ENCODE peak calls at places on chromosomes 13 and 19, in seven cellular contexts. I, Y, Z, M, L, N and B are unnamed samples.

GRCh38 chr13:102591988-102592781 is 4.6 kb upstream of the TPP2 start:
- DNase-seq in I (peak), Y (peak), Z (no peak), M (peak), L (peak), N (peak), B (no peak)

GRCh38 chr13:109790071-109790470 is 3.7 kb upstream of the IRS2 start:
- DNase-seq in I (no peak), Y (no peak), Z (no peak), M (no peak), L (no peak), N (no peak), B (no peak)

GRCh38 chr13:114017028-114017630 is 43.3 kb upstream of the C13orf46 start:
- DNase-seq in I (no peak), Y (no peak), Z (no peak), M (peak), L (no peak), N (no peak), B (no peak)

GRCh38 chr13:84927442-84928169 is 871.6 kb downstream of the SLITRK6 start:
- DNase-seq in I (no peak), Y (no peak), Z (no peak), M (no peak), L (no peak), N (no peak), B (no peak)

GRCh38 chr13:58950911-58951310 is 1212.8 kb downstream of the DIAPH3 start:
- DNase-seq in I (no peak), Y (no peak), Z (no peak), M (no peak), L (no peak), N (no peak), B (no peak)

GRCh38 chr13:40452741-40453665 is 213.4 kb downstream of the FOXO1 start:
- DNase-seq in I (no peak), Y (no peak), Z (no peak), M (no peak), L (peak), N (no peak), B (no peak)

GRCh38 chr19:20422616-20423205 is 142.9 kb downstream of the ZNF737 start:
- DNase-seq in I (no peak), Y (no peak), Z (no peak), M (no peak), L (no peak), N (no peak), B (no peak)

GRCh38 chr13:89740994-89741678 is 1606.4 kb upstream of the MIR17HG start:
- DNase-seq in I (no peak), Y (no peak), Z (no peak), M (no peak), L (no peak), N (no peak), B (no peak)

GRCh38 chr19:2246801-2247361 is 2.2 kb upstream of the AMH start:
- DNase-seq in I (no peak), Y (no peak), Z (no peak), M (peak), L (no peak), N (no peak), B (no peak)

GRCh38 chr13:92158335-92158734 is 759.9 kb downstream of the GPC5 start:
- DNase-seq in I (no peak), Y (no peak), Z (no peak), M (no peak), L (no peak), N (no peak), B (no peak)

GRCh38 chr13:108929532-108929931 is 300.1 kb downstream of the MYO16 start:
- DNase-seq in I (no peak), Y (no peak), Z (no peak), M (no peak), L (no peak), N (no peak), B (peak)

GRCh38 chr13:100014621-100015020 is 33.0 kb downstream of the ZIC2 start:
- DNase-seq in I (no peak), Y (no peak), Z (no peak), M (no peak), L (no peak), N (no peak), B (no peak)
- TF ChIP-seq JUND in I (no peak), Y (no peak), Z (no peak), M (peak), L (no peak), N (no peak), B (no peak)

DNA sequence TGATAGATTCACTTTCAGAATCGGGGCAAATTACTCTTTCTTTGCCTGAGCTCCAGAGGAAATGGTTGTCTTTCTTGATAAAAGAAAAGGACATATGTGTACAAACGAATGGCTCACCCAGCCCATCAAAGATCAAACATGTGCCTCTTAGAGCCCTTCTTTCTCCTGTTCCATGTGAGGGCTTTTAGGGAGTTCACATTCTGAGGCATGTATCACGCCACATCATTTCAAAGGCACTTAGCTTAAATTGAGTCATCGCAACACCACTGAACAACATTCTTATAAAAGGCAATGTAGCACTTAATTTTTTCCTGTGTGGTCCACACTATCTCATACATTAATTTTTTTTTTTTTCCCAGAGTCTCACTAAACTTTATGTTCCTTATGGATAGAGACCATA is 521.0 kb downstream of the SUCLA2 start:
- DNase-seq in I (no peak), Y (no peak), Z (no peak), M (no peak), L (no peak), N (no peak), B (no peak)
- TF ChIP-seq JUND in I (no peak), Y (no peak), Z (no peak), M (peak), L (no peak), N (no peak), B (no peak)

GRCh38 chr19:58196911-58197616 is 14.2 kb downstream of the ZNF274 start:
- DNase-seq in I (no peak), Y (no peak), Z (no peak), M (no peak), L (peak), N (no peak), B (peak)
- TF ChIP-seq JUND in I (no peak), Y (no peak), Z (no peak), M (no peak), L (no peak), N (no peak), B (no peak)

DNA sequence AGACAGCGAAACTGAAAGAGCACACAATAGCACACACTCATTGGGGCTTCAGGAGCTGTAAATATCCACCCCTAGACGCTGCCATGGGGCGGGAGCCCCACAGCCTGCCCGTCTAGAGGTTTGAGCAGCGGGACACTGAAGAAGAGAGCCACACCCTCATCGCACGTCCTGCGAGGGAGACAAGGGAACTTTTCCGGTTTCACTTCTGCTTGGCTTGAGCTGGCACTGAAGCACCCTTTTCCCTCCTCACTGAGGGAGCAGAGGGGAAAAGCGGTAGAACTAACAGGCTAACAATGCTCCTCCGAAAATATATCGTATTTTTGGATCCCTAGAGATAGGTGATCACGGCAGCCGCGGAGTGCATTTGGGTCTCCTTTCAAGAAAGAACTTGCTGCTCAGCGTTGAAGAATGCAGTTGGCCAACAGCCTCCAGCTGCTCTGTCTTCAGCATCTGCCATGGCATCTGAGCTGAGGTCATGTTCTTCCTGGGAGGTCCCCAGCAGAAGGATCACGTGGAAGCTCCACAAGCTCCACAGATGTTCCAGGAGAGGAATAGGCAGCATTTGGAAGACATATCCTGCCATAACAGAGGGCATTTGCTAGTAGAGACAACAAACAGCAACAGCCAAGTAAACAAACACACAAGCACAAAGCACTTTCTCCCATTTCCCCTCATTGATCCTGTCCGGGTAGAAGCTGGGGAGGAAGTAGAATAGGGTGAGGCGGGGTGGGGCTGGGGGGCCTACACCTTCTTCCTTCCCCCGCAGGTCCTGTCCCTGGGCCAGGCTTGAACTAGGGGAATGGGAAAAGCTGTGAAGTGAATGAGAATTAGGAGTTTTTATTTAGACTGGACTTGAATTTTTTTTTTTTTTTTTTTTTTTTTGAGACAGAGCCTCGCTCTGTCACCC is 44.8 kb upstream of the ALOX5AP start:
- DNase-seq in I (no peak), Y (no peak), Z (no peak), M (no peak), L (no peak), N (no peak), B (peak)
- TF ChIP-seq JUND in I (no peak), Y (no peak), Z (no peak), M (no peak), L (no peak), N (no peak), B (no peak)

DNA sequence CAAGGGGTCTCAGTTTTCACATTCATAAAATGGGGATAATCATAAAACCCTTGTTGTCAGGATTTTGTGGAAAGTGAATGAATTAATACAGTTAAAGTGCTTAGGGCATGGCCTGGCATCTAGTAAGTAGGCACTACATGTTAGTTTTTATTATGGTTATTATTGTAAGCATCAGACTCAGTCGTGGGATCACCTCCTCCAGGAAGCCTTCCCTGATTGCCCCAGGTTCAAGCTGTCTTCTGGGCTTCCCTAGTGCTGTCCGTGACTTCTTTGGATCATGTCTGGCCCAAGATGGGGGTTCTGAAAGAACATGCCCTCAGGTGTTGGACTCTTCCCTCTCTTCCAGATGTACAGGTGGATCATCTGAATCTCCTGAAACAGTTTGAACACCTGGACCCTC is 10.7 kb downstream of the NUCB1 start:
- DNase-seq in I (no peak), Y (no peak), Z (no peak), M (no peak), L (no peak), N (no peak), B (no peak)
- TF ChIP-seq JUND in I (no peak), Y (no peak), Z (no peak), M (no peak), L (no peak), N (no peak), B (no peak)

GRCh38 chr19:45071969-45072790 is 4.1 kb downstream of the ZNF296 start:
- DNase-seq in I (no peak), Y (no peak), Z (no peak), M (no peak), L (no peak), N (no peak), B (no peak)
- TF ChIP-seq JUND in I (no peak), Y (no peak), Z (no peak), M (no peak), L (no peak), N (no peak), B (no peak)

GRCh38 chr13:30334663-30335386 is 27.5 kb upstream of the KATNAL1 start:
- DNase-seq in I (peak), Y (no peak), Z (peak), M (peak), L (peak), N (no peak), B (no peak)
- TF ChIP-seq JUND in I (no peak), Y (no peak), Z (no peak), M (no peak), L (peak), N (no peak), B (no peak)

GRCh38 chr19:18436651-18437478 is 1.1 kb downstream of the ISYNA1 start:
- DNase-seq in I (no peak), Y (no peak), Z (peak), M (peak), L (peak), N (no peak), B (peak)
- TF ChIP-seq JUND in I (no peak), Y (no peak), Z (peak), M (no peak), L (no peak), N (no peak), B (no peak)

GRCh38 chr19:41064974-41065569 is 23.2 kb upstream of the CYP2A13 start:
- DNase-seq in I (peak), Y (peak), Z (peak), M (peak), L (no peak), N (no peak), B (peak)
- TF ChIP-seq JUND in I (no peak), Y (no peak), Z (no peak), M (no peak), L (no peak), N (no peak), B (no peak)

GRCh38 chr13:99311748-99312492 is 4.7 kb upstream of the GPR183 start:
- DNase-seq in I (no peak), Y (no peak), Z (no peak), M (peak), L (no peak), N (no peak), B (no peak)

GRCh38 chr13:99313473-99313872 is 6.3 kb upstream of the GPR183 start:
- DNase-seq in I (no peak), Y (no peak), Z (no peak), M (no peak), L (no peak), N (no peak), B (no peak)

GRCh38 chr13:99313941-99314340 is 6.7 kb upstream of the GPR183 start:
- DNase-seq in I (no peak), Y (no peak), Z (no peak), M (no peak), L (no peak), N (no peak), B (no peak)

GRCh38 chr13:99311137-99311536 is 3.9 kb upstream of the GPR183 start:
- DNase-seq in I (no peak), Y (no peak), Z (peak), M (no peak), L (no peak), N (no peak), B (no peak)

GRCh38 chr13:99312493-99312883 is 5.3 kb upstream of the GPR183 start:
- DNase-seq in I (no peak), Y (no peak), Z (no peak), M (peak), L (no peak), N (no peak), B (no peak)
- TF ChIP-seq JUND in I (no peak), Y (no peak), Z (no peak), M (no peak), L (no peak), N (no peak), B (no peak)